ENCODE peak calls at places on chromosomes 12 and 14, in four cellular contexts. V is HepG2, C is H1, S is GM12878. N is an unnamed sample.
A peak's percentile ranks its signal among the peaks of the same experiment; 100 is the strongest.

GRCh38 chr14:69423279-69423678 is 24.8 kb downstream of the SLC39A9 start:
- DNase-seq in C (no peak), S (no peak), V (no peak), N (no peak)

GRCh38 chr14:35384386-35385041 is 20.0 kb downstream of the NFKBIA start:
- DNase-seq in C (no peak), S (no peak), V (peak; percentile 68), N (no peak)

GRCh38 chr12:87082756-87083155 is 826.6 kb upstream of the MGAT4C start:
- DNase-seq in S (no peak), V (no peak), C (no peak), N (no peak)

GRCh38 chr12:47247418-47247817 is 167.7 kb upstream of the AMIGO2 start:
- DNase-seq in C (no peak), S (no peak), V (no peak), N (no peak)

GRCh38 chr14:55354500-55354899 is 57.1 kb downstream of the ATG14 start:
- DNase-seq in V (peak; percentile 41), S (no peak), C (peak; percentile 21), N (peak; percentile 30)

GRCh38 chr12:26719852-26720251 is 113.1 kb downstream of the ITPR2 start:
- DNase-seq in S (no peak), C (no peak), V (no peak), N (no peak)

GRCh38 chr12:32586390-32586789 is 92.7 kb upstream of the DNM1L start:
- DNase-seq in V (no peak), S (no peak), C (no peak), N (no peak)

GRCh38 chr14:48560421-48560820 is 885.0 kb upstream of the MDGA2 start:
- DNase-seq in C (no peak), V (no peak), S (no peak), N (no peak)

GRCh38 chr12:7035464-7035863 is 17.2 kb upstream of the LPCAT3 start:
- DNase-seq in S (no peak), C (no peak), V (no peak), N (no peak)

GRCh38 chr12:107148105-107148504 is 54.8 kb upstream of the CRY1 start:
- DNase-seq in C (no peak), S (no peak), V (no peak), N (no peak)

GRCh38 chr12:66668311-66668710 is 10.6 kb downstream of the GRIP1 start:
- DNase-seq in S (no peak), C (no peak), V (no peak), N (no peak)

DNA sequence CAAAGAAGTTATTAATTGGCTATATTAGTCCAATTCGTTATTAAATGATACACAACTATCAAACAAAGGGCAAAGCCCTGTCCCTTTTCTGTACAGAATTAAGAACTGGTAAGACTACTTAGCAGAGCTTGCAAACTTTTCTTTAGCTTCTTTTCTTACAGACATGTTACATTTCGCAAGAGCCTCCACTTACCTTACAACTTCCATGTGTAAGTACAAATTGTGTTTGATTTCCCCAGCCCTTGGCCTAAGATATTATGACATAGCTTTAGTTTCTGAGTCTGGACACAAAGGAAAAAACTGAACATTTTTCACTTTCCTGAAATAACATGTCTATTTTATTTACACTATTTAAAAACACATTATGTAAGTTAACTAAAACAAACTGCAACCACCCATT is 1.7 kb downstream of the ATF7 start:
- DNase-seq in V (no peak), S (no peak), C (no peak), N (no peak)
- TF ChIP-seq SUZ12 in V (no peak), S (no peak), C (no peak), N (no peak)

GRCh38 chr12:112905451-112906089 is 1.2 kb upstream of the OAS1 start:
- DNase-seq in V (no peak), C (no peak), S (no peak), N (no peak)
- TF ChIP-seq YY1 in V (no peak), C (no peak), S (no peak), N (no peak)

DNA sequence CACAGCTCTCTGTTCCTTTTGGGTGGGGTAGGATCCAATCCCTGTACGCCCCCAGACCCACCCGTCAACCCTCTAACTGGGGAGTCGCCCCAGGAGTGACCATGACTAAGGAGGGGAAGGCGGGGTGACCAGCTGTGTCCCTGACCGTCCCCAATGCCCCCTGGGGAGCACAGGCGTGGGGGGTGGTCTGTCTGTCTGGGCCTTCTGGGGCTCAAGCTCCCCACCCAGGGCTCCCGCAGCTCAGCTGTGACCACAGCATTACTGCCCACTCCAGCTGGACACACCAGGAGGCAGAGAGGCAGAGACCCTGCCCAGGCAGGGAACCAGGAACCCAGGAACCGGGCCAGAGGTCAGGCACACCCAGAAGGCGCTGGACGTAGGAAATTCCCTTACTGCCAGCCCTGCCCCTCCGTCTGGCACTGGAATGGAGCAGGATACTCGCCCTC is 871 bp downstream of the INF2 start:
- DNase-seq in C (no peak), V (no peak), S (no peak), N (no peak)
- H3K4me1 ChIP-seq in C (peaks cover 28% of the 10 kb centered on the region), V (peaks cover 53% of the 10 kb centered on the region), S (peaks cover 24% of the 10 kb centered on the region), N (peaks cover 37% of the 10 kb centered on the region)

GRCh38 chr14:50783542-50783941 is 47.4 kb downstream of the NIN start:
- DNase-seq in V (no peak), S (no peak), C (no peak), N (no peak)
- TF ChIP-seq SUZ12 in V (no peak), S (no peak), C (no peak), N (no peak)

DNA sequence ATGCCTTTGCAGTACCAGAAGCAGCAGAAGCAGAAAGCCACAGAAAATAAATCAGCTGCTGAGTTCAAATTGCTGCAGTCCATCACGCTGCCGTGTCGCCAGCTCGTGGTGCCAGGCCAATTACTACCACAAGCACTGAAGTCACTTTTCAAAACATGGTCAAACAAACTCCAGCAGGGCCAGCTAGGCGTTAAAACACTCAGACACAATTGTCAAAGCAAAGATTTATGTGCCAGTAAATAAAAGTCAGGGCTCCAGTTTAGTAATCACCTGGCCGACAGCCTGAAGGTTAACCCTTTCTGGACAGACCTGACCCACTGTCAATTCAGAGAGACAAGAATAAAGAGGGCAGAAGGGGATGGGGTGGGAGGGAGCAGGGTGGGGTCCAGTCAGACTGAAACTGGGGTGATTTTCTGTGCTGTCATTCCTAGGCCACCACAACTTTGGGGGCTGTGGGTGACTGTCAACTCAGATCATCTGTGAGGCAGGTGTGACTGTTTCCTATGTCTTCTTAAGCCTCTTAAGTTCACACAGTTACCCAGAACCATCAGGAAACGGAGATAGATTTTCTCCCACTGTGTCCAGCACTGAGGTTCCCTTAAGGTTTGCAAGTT is 109.9 kb upstream of the FUT8 start:
- DNase-seq in C (no peak), S (peak; percentile 98), V (no peak), N (no peak)
- TF ChIP-seq YY1 in C (no peak), S (peak; percentile 51), V (no peak), N (no peak)

GRCh38 chr14:91380116-91380515 is 37.5 kb downstream of the CCDC88C start:
- DNase-seq in V (no peak), C (no peak), S (no peak), N (no peak)
- H3K4me1 ChIP-seq in V (peaks cover 25% of the 10 kb centered on the region), C (peaks cover 26% of the 10 kb centered on the region), S (peaks cover 84% of the 10 kb centered on the region), N (peaks cover 23% of the 10 kb centered on the region)

GRCh38 chr12:10307630-10308029 is at the start of gene KLRD1:
- DNase-seq in C (no peak), S (no peak), V (no peak), N (no peak)

GRCh38 chr12:10301103-10301502 is 6.6 kb upstream of the KLRD1 start:
- DNase-seq in C (no peak), V (no peak), S (no peak), N (no peak)

GRCh38 chr12:10305411-10305810 is 2.3 kb upstream of the KLRD1 start:
- DNase-seq in C (no peak), S (no peak), V (no peak), N (no peak)

DNA sequence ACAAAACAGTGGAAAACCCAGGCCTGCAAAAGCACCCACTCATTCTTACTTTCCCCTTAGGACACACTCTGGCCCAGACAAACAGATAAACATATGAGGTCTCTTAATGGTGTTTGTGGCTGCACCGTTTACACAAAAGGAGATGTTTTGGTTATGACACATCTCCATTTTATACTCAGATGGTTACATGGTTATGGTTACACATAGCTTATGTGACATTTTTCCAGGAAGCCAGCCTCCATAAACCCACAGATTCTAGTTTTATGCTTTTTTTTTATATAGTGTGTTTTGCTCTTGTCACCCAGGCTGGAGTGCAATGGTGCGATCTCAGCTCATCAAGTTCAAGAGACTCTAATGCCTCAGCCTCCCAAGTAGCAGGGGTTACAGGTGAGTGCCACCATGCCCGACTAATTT is 3.5 kb upstream of the KLRD1 start:
- DNase-seq in C (no peak), S (no peak), V (no peak), N (no peak)
- TF ChIP-seq SUZ12 in C (no peak), S (no peak), V (no peak), N (no peak)

GRCh38 chr14:66038214-66038977 is 447.8 kb upstream of the CCDC196 start:
- DNase-seq in C (no peak), S (no peak), V (peak; percentile 3), N (no peak)
- TF ChIP-seq YY1 in C (no peak), S (no peak), V (no peak), N (no peak)

N was measured in NT2/D1.